ENCODE peak calls at places on chromosomes 1 and 21, in six cellular contexts. One of them, this sample, is unnamed.

GRCh38 chr1:17307329-17307728 is 668 bp upstream of the PADI4 start:
- DNase-seq in GM12878: no peak
- DNase-seq in IMR-90: no peak
- DNase-seq in cardiac fibroblast: no peak
- DNase-seq in cardiac muscle cell: no peak
- DNase-seq in WERI-Rb-1: no peak
- DNase-seq in this sample: no peak

GRCh38 chr1:246724725-246725095 is 501 bp downstream of the SCCPDH start:
- DNase-seq in WERI-Rb-1: peak
- DNase-seq in cardiac fibroblast: peak
- DNase-seq in GM12878: no peak
- DNase-seq in cardiac muscle cell: peak
- DNase-seq in IMR-90: peak
- DNase-seq in this sample: no peak

GRCh38 chr1:63630238-63630637 is 37.0 kb downstream of the PGM1 start:
- DNase-seq in cardiac fibroblast: no peak
- DNase-seq in WERI-Rb-1: no peak
- DNase-seq in IMR-90: no peak
- DNase-seq in GM12878: no peak
- DNase-seq in cardiac muscle cell: no peak
- DNase-seq in this sample: no peak

GRCh38 chr1:215911406-215911968 is 344.4 kb downstream of the KCTD3 start:
- DNase-seq in cardiac muscle cell: peak
- DNase-seq in WERI-Rb-1: no peak
- DNase-seq in GM12878: no peak
- DNase-seq in IMR-90: peak
- DNase-seq in cardiac fibroblast: peak
- DNase-seq in this sample: no peak

GRCh38 chr1:202106340-202107284 is 16.1 kb upstream of the GPR37L1 start:
- DNase-seq in WERI-Rb-1: no peak
- DNase-seq in GM12878: no peak
- DNase-seq in cardiac muscle cell: no peak
- DNase-seq in IMR-90: no peak
- DNase-seq in cardiac fibroblast: no peak
- DNase-seq in this sample: no peak

GRCh38 chr1:233598891-233599541 is 14.9 kb upstream of the KCNK1 start:
- DNase-seq in cardiac muscle cell: no peak
- DNase-seq in IMR-90: no peak
- DNase-seq in GM12878: peak
- DNase-seq in WERI-Rb-1: no peak
- DNase-seq in cardiac fibroblast: no peak
- DNase-seq in this sample: peak

GRCh38 chr1:236685917-236686814 is at the start of gene ACTN2:
- DNase-seq in WERI-Rb-1: peak
- DNase-seq in cardiac fibroblast: no peak
- DNase-seq in cardiac muscle cell: peak
- DNase-seq in GM12878: no peak
- DNase-seq in IMR-90: no peak
- DNase-seq in this sample: no peak

GRCh38 chr1:80075351-80075750 is 1068.8 kb upstream of the ADGRL4 start:
- DNase-seq in IMR-90: no peak
- DNase-seq in WERI-Rb-1: no peak
- DNase-seq in GM12878: no peak
- DNase-seq in cardiac fibroblast: no peak
- DNase-seq in cardiac muscle cell: no peak
- DNase-seq in this sample: no peak

GRCh38 chr1:17551755-17552234 is 12.3 kb downstream of the ARHGEF10L start:
- DNase-seq in cardiac fibroblast: peak
- DNase-seq in GM12878: no peak
- DNase-seq in IMR-90: peak
- DNase-seq in cardiac muscle cell: peak
- DNase-seq in WERI-Rb-1: peak
- DNase-seq in this sample: no peak

GRCh38 chr21:33325222-33326067 is 675 bp downstream of the IFNAR1 start:
- DNase-seq in WERI-Rb-1: peak
- DNase-seq in IMR-90: peak
- DNase-seq in cardiac muscle cell: peak
- DNase-seq in GM12878: no peak
- DNase-seq in cardiac fibroblast: peak
- DNase-seq in this sample: no peak

GRCh38 chr1:78408830-78409229 is 81.9 kb upstream of the PTGFR start:
- DNase-seq in cardiac fibroblast: peak
- DNase-seq in WERI-Rb-1: no peak
- DNase-seq in cardiac muscle cell: no peak
- DNase-seq in GM12878: no peak
- DNase-seq in IMR-90: peak
- DNase-seq in this sample: no peak

GRCh38 chr21:14557413-14557812 is 11.3 kb upstream of the SAMSN1 start:
- DNase-seq in IMR-90: no peak
- DNase-seq in cardiac muscle cell: no peak
- DNase-seq in cardiac fibroblast: no peak
- DNase-seq in GM12878: no peak
- DNase-seq in WERI-Rb-1: no peak
- DNase-seq in this sample: no peak

GRCh38 chr21:41219498-41220207 is 51.7 kb downstream of the BACE2 start:
- DNase-seq in WERI-Rb-1: no peak
- DNase-seq in IMR-90: no peak
- DNase-seq in cardiac muscle cell: no peak
- DNase-seq in GM12878: no peak
- DNase-seq in cardiac fibroblast: no peak
- DNase-seq in this sample: no peak

GRCh38 chr1:185373813-185374524 is 56.9 kb upstream of the IVNS1ABP start:
- DNase-seq in cardiac muscle cell: peak
- DNase-seq in GM12878: no peak
- DNase-seq in IMR-90: peak
- DNase-seq in cardiac fibroblast: peak
- DNase-seq in WERI-Rb-1: no peak
- DNase-seq in this sample: no peak

GRCh38 chr1:161989108-161989507 is 34.6 kb downstream of the OLFML2B start:
- DNase-seq in cardiac muscle cell: no peak
- DNase-seq in WERI-Rb-1: no peak
- DNase-seq in cardiac fibroblast: peak
- DNase-seq in IMR-90: peak
- DNase-seq in GM12878: no peak
- DNase-seq in this sample: no peak
- TF ChIP-seq CTCF in cardiac muscle cell: no peak
- TF ChIP-seq CTCF in WERI-Rb-1: no peak
- TF ChIP-seq CTCF in cardiac fibroblast: no peak
- TF ChIP-seq CTCF in IMR-90: no peak
- TF ChIP-seq CTCF in GM12878: no peak
- TF ChIP-seq CTCF in this sample: no peak

GRCh38 chr1:108877858-108878257 is 1.1 kb downstream of the GPSM2 start:
- DNase-seq in GM12878: no peak
- DNase-seq in WERI-Rb-1: no peak
- DNase-seq in cardiac fibroblast: peak
- DNase-seq in cardiac muscle cell: peak
- DNase-seq in IMR-90: no peak
- DNase-seq in this sample: no peak

GRCh38 chr1:108881369-108881768 is 4.6 kb downstream of the GPSM2 start:
- DNase-seq in cardiac muscle cell: peak
- DNase-seq in WERI-Rb-1: no peak
- DNase-seq in cardiac fibroblast: peak
- DNase-seq in GM12878: no peak
- DNase-seq in IMR-90: peak
- DNase-seq in this sample: no peak

GRCh38 chr1:108880850-108881249 is 4.1 kb downstream of the GPSM2 start:
- DNase-seq in WERI-Rb-1: no peak
- DNase-seq in cardiac muscle cell: peak
- DNase-seq in IMR-90: peak
- DNase-seq in GM12878: no peak
- DNase-seq in cardiac fibroblast: peak
- DNase-seq in this sample: no peak

GRCh38 chr1:108877324-108877812 is 583 bp downstream of the GPSM2 start:
- DNase-seq in WERI-Rb-1: no peak
- DNase-seq in GM12878: no peak
- DNase-seq in IMR-90: peak
- DNase-seq in cardiac fibroblast: peak
- DNase-seq in cardiac muscle cell: peak
- DNase-seq in this sample: no peak

GRCh38 chr1:108878678-108879077 is 1.9 kb downstream of the GPSM2 start:
- DNase-seq in GM12878: no peak
- DNase-seq in WERI-Rb-1: no peak
- DNase-seq in IMR-90: no peak
- DNase-seq in cardiac fibroblast: no peak
- DNase-seq in cardiac muscle cell: no peak
- DNase-seq in this sample: no peak
- H3K4me3 ChIP-seq in GM12878: peak
- H3K4me3 ChIP-seq in WERI-Rb-1: peak
- H3K4me3 ChIP-seq in IMR-90: no peak
- H3K4me3 ChIP-seq in cardiac fibroblast: no peak
- H3K4me3 ChIP-seq in cardiac muscle cell: no peak
- H3K4me3 ChIP-seq in this sample: no peak

DNA sequence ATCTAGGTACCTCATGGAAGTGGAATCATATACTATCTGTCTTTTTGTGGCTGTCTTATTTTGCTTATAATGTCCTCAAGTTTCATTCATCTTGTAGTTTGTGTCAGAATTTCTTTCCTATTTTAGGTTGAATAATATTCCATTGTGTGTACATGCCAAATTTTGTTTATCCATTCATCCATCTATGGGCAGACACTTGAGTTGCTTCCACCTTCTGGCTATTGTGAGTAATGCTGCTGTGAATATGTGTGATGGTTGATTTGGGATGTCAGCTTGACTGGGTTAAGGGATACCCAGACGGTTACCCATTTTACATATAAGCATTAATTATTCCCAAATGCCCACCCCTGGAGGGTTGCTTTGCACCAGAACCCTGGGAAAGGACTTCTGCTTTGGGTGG is 477.5 kb downstream of the PTPRU start:
- DNase-seq in GM12878: no peak
- DNase-seq in cardiac muscle cell: no peak
- DNase-seq in cardiac fibroblast: peak
- DNase-seq in WERI-Rb-1: no peak
- DNase-seq in IMR-90: peak
- DNase-seq in this sample: no peak
- TF ChIP-seq CTCF in GM12878: peak
- TF ChIP-seq CTCF in cardiac muscle cell: peak
- TF ChIP-seq CTCF in cardiac fibroblast: peak
- TF ChIP-seq CTCF in WERI-Rb-1: peak
- TF ChIP-seq CTCF in IMR-90: peak
- TF ChIP-seq CTCF in this sample: peak

DNA sequence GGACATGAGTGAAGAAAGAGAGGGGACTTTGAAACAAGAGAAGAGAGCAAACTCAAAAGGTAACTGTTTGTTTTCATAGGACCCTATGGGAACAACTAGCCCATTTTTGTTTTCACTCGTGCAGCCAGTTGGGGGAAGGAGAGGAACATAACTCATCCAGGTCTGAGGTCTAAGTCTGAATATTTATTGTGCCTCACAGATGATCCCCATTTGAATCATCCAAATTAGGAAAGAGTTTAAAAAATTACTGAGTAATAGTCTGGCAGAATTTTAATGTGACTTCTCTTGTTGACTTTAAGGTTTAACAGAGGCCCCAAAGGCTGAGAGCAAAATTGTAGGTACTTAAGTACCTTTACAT is 10.4 kb upstream of the TSPAN2 start:
- DNase-seq in GM12878: no peak
- DNase-seq in cardiac muscle cell: no peak
- DNase-seq in WERI-Rb-1: no peak
- DNase-seq in cardiac fibroblast: peak
- DNase-seq in IMR-90: no peak
- DNase-seq in this sample: no peak
- H3K4me3 ChIP-seq in GM12878: peak
- H3K4me3 ChIP-seq in cardiac muscle cell: no peak
- H3K4me3 ChIP-seq in WERI-Rb-1: no peak
- H3K4me3 ChIP-seq in cardiac fibroblast: no peak
- H3K4me3 ChIP-seq in IMR-90: no peak
- H3K4me3 ChIP-seq in this sample: peak

GRCh38 chr1:94522304-94522703 is 19.3 kb downstream of the F3 start:
- DNase-seq in GM12878: no peak
- DNase-seq in cardiac fibroblast: peak
- DNase-seq in cardiac muscle cell: peak
- DNase-seq in WERI-Rb-1: peak
- DNase-seq in IMR-90: peak
- DNase-seq in this sample: no peak
- TF ChIP-seq CTCF in GM12878: peak
- TF ChIP-seq CTCF in cardiac fibroblast: peak
- TF ChIP-seq CTCF in cardiac muscle cell: peak
- TF ChIP-seq CTCF in WERI-Rb-1: peak
- TF ChIP-seq CTCF in IMR-90: peak
- TF ChIP-seq CTCF in this sample: no peak

GRCh38 chr21:43645414-43645891 is 13.8 kb downstream of the HSF2BP start:
- DNase-seq in WERI-Rb-1: peak
- DNase-seq in GM12878: no peak
- DNase-seq in cardiac muscle cell: peak
- DNase-seq in cardiac fibroblast: peak
- DNase-seq in IMR-90: peak
- DNase-seq in this sample: peak
- H3K4me3 ChIP-seq in WERI-Rb-1: no peak
- H3K4me3 ChIP-seq in GM12878: no peak
- H3K4me3 ChIP-seq in cardiac muscle cell: no peak
- H3K4me3 ChIP-seq in cardiac fibroblast: no peak
- H3K4me3 ChIP-seq in IMR-90: no peak
- H3K4me3 ChIP-seq in this sample: no peak

GRCh38 chr1:26858160-26858559 is 4.8 kb upstream of the SFN start:
- DNase-seq in WERI-Rb-1: peak
- DNase-seq in cardiac fibroblast: no peak
- DNase-seq in GM12878: no peak
- DNase-seq in cardiac muscle cell: no peak
- DNase-seq in IMR-90: peak
- DNase-seq in this sample: no peak
- TF ChIP-seq CTCF in WERI-Rb-1: no peak
- TF ChIP-seq CTCF in cardiac fibroblast: no peak
- TF ChIP-seq CTCF in GM12878: no peak
- TF ChIP-seq CTCF in cardiac muscle cell: no peak
- TF ChIP-seq CTCF in IMR-90: no peak
- TF ChIP-seq CTCF in this sample: no peak

GRCh38 chr1:40451238-40451585 is 936 bp downstream of the ZFP69B start:
- DNase-seq in WERI-Rb-1: no peak
- DNase-seq in GM12878: no peak
- DNase-seq in IMR-90: no peak
- DNase-seq in cardiac muscle cell: no peak
- DNase-seq in cardiac fibroblast: no peak
- DNase-seq in this sample: no peak

GRCh38 chr1:40450491-40451237 is 388 bp downstream of the ZFP69B start:
- DNase-seq in GM12878: peak
- DNase-seq in cardiac muscle cell: peak
- DNase-seq in cardiac fibroblast: peak
- DNase-seq in IMR-90: peak
- DNase-seq in WERI-Rb-1: peak
- DNase-seq in this sample: peak

GRCh38 chr1:40454873-40455272 is 4.6 kb downstream of the ZFP69B start:
- DNase-seq in GM12878: no peak
- DNase-seq in cardiac fibroblast: no peak
- DNase-seq in WERI-Rb-1: no peak
- DNase-seq in cardiac muscle cell: no peak
- DNase-seq in IMR-90: no peak
- DNase-seq in this sample: no peak

GRCh38 chr1:40449684-40450490 is at the start of gene ZFP69B:
- DNase-seq in cardiac fibroblast: peak
- DNase-seq in GM12878: peak
- DNase-seq in IMR-90: peak
- DNase-seq in WERI-Rb-1: peak
- DNase-seq in cardiac muscle cell: peak
- DNase-seq in this sample: peak
- H3K4me3 ChIP-seq in cardiac fibroblast: peak
- H3K4me3 ChIP-seq in GM12878: peak
- H3K4me3 ChIP-seq in IMR-90: peak
- H3K4me3 ChIP-seq in WERI-Rb-1: peak
- H3K4me3 ChIP-seq in cardiac muscle cell: peak
- H3K4me3 ChIP-seq in this sample: peak

GRCh38 chr1:155607708-155608107 is 2.3 kb upstream of the MSTO1 start:
- DNase-seq in WERI-Rb-1: no peak
- DNase-seq in IMR-90: peak
- DNase-seq in GM12878: no peak
- DNase-seq in cardiac fibroblast: no peak
- DNase-seq in cardiac muscle cell: no peak
- DNase-seq in this sample: no peak
- TF ChIP-seq CTCF in WERI-Rb-1: no peak
- TF ChIP-seq CTCF in IMR-90: no peak
- TF ChIP-seq CTCF in GM12878: no peak
- TF ChIP-seq CTCF in cardiac fibroblast: no peak
- TF ChIP-seq CTCF in cardiac muscle cell: no peak
- TF ChIP-seq CTCF in this sample: no peak

This sample was measured in GM12864.